ENCODE peak calls at places on chromosome 7, in eight cellular contexts. One of them, this sample, is unnamed.
A peak's percentile ranks its signal among the peaks of the same experiment; 100 is the strongest.

GRCh38 chr7:101882595-101883564 is 65.5 kb downstream of the CUX1 start:
- DNase-seq in body of pancreas: peak; percentile 95
- DNase-seq in left cardiac atrium: peak; percentile 91
- DNase-seq in GM12865: no peak
- DNase-seq in IMR-90: peak; percentile 100
- DNase-seq in esophagus squamous epithelium: no peak
- DNase-seq in T-helper 2 cell: no peak
- DNase-seq in non-pigmented ciliary epithelial cell: peak; percentile 100
- DNase-seq in this sample: no peak

GRCh38 chr7:133369130-133369529 is 116.3 kb downstream of the EXOC4 start:
- DNase-seq in body of pancreas: no peak
- DNase-seq in left cardiac atrium: no peak
- DNase-seq in GM12865: no peak
- DNase-seq in IMR-90: peak; percentile 47
- DNase-seq in esophagus squamous epithelium: no peak
- DNase-seq in T-helper 2 cell: no peak
- DNase-seq in non-pigmented ciliary epithelial cell: no peak
- DNase-seq in this sample: no peak

GRCh38 chr7:131008840-131009651 is 275.0 kb upstream of the KLF14 start:
- DNase-seq in body of pancreas: no peak
- DNase-seq in left cardiac atrium: no peak
- DNase-seq in GM12865: peak; percentile 56
- DNase-seq in IMR-90: peak; percentile 75
- DNase-seq in esophagus squamous epithelium: no peak
- DNase-seq in T-helper 2 cell: no peak
- DNase-seq in non-pigmented ciliary epithelial cell: no peak
- DNase-seq in this sample: no peak

GRCh38 chr7:138074121-138074520 is 2.1 kb upstream of the AKR1D1 start:
- DNase-seq in body of pancreas: no peak
- DNase-seq in left cardiac atrium: no peak
- DNase-seq in GM12865: no peak
- DNase-seq in IMR-90: no peak
- DNase-seq in esophagus squamous epithelium: no peak
- DNase-seq in T-helper 2 cell: no peak
- DNase-seq in non-pigmented ciliary epithelial cell: no peak
- DNase-seq in this sample: no peak

GRCh38 chr7:114026486-114027089 is 107.8 kb upstream of the PPP1R3A start:
- DNase-seq in body of pancreas: no peak
- DNase-seq in left cardiac atrium: no peak
- DNase-seq in GM12865: peak; percentile 72
- DNase-seq in IMR-90: peak; percentile 52
- DNase-seq in esophagus squamous epithelium: no peak
- DNase-seq in T-helper 2 cell: peak; percentile 29
- DNase-seq in non-pigmented ciliary epithelial cell: no peak
- DNase-seq in this sample: peak; percentile 18

GRCh38 chr7:2529161-2530075 is 9.8 kb downstream of the LFNG start:
- DNase-seq in body of pancreas: peak; percentile 81
- DNase-seq in left cardiac atrium: peak; percentile 75
- DNase-seq in GM12865: peak; percentile 58
- DNase-seq in IMR-90: peak; percentile 52
- DNase-seq in esophagus squamous epithelium: peak; percentile 67
- DNase-seq in T-helper 2 cell: peak; percentile 66
- DNase-seq in non-pigmented ciliary epithelial cell: no peak
- DNase-seq in this sample: no peak

GRCh38 chr7:125834421-125834820 is 904.8 kb upstream of the POT1 start:
- DNase-seq in body of pancreas: no peak
- DNase-seq in left cardiac atrium: no peak
- DNase-seq in GM12865: no peak
- DNase-seq in IMR-90: no peak
- DNase-seq in esophagus squamous epithelium: no peak
- DNase-seq in T-helper 2 cell: no peak
- DNase-seq in non-pigmented ciliary epithelial cell: no peak
- DNase-seq in this sample: no peak

GRCh38 chr7:116698930-116699722 is 27.1 kb downstream of the MET start:
- DNase-seq in body of pancreas: no peak
- DNase-seq in left cardiac atrium: no peak
- DNase-seq in GM12865: no peak
- DNase-seq in IMR-90: no peak
- DNase-seq in esophagus squamous epithelium: no peak
- DNase-seq in T-helper 2 cell: no peak
- DNase-seq in non-pigmented ciliary epithelial cell: no peak
- DNase-seq in this sample: no peak

GRCh38 chr7:41046221-41046761 is 656.6 kb downstream of the INHBA start:
- DNase-seq in body of pancreas: no peak
- DNase-seq in left cardiac atrium: peak; percentile 38
- DNase-seq in GM12865: no peak
- DNase-seq in IMR-90: peak; percentile 81
- DNase-seq in esophagus squamous epithelium: no peak
- DNase-seq in T-helper 2 cell: no peak
- DNase-seq in non-pigmented ciliary epithelial cell: no peak
- DNase-seq in this sample: no peak

GRCh38 chr7:93165447-93165846 is 17.3 kb upstream of the SAMD9L start:
- DNase-seq in body of pancreas: no peak
- DNase-seq in left cardiac atrium: no peak
- DNase-seq in GM12865: peak; percentile 73
- DNase-seq in IMR-90: peak; percentile 39
- DNase-seq in esophagus squamous epithelium: no peak
- DNase-seq in T-helper 2 cell: no peak
- DNase-seq in non-pigmented ciliary epithelial cell: no peak
- DNase-seq in this sample: no peak

GRCh38 chr7:30173058-30173897 is 38.5 kb downstream of the MTURN start:
- DNase-seq in body of pancreas: peak; percentile 87
- DNase-seq in left cardiac atrium: peak; percentile 65
- DNase-seq in GM12865: no peak
- DNase-seq in IMR-90: peak; percentile 89
- DNase-seq in esophagus squamous epithelium: no peak
- DNase-seq in T-helper 2 cell: no peak
- DNase-seq in non-pigmented ciliary epithelial cell: peak; percentile 31
- DNase-seq in this sample: no peak

GRCh38 chr7:46201966-46202365 is 280.9 kb upstream of the IGFBP3 start:
- DNase-seq in body of pancreas: no peak
- DNase-seq in left cardiac atrium: no peak
- DNase-seq in GM12865: no peak
- DNase-seq in IMR-90: peak; percentile 34
- DNase-seq in esophagus squamous epithelium: no peak
- DNase-seq in T-helper 2 cell: no peak
- DNase-seq in non-pigmented ciliary epithelial cell: no peak
- DNase-seq in this sample: no peak